ENCODE peak calls at places on chromosome 16, in four cellular contexts. Q is frontal cortex, B is EL, Y is esophagus squamous epithelium. T is an unnamed sample.

GRCh38 chr16:72990003-72990521 is 57.9 kb downstream of the ZFHX3 start:
- DNase-seq in Q (no peak), B (peak; percentile 92), Y (no peak), T (peak; percentile 73)

GRCh38 chr16:30655815-30656347 is 2.4 kb upstream of the FBRS start:
- DNase-seq in Q (no peak), B (no peak), Y (no peak), T (no peak)

GRCh38 chr16:49282690-49283375 is 1.2 kb upstream of the CBLN1 start:
- DNase-seq in Q (no peak), B (no peak), Y (no peak), T (no peak)

GRCh38 chr16:149024-149675 is 3.3 kb upstream of the HBZ start:
- DNase-seq in Q (no peak), B (peak; percentile 82), Y (no peak), T (no peak)

GRCh38 chr16:57091200-57091989 is 988 bp upstream of the CPNE2 start:
- DNase-seq in Q (peak; percentile 44), B (peak; percentile 73), Y (no peak), T (peak; percentile 19)

GRCh38 chr16:14193316-14193871 is 122.3 kb downstream of the MRTFB start:
- DNase-seq in Q (no peak), B (no peak), Y (no peak), T (no peak)

GRCh38 chr16:86566966-86567700 is 504 bp downstream of the FOXC2 start:
- DNase-seq in Q (no peak), B (peak; percentile 66), Y (no peak), T (no peak)

GRCh38 chr16:30997887-30998711 is 12.3 kb downstream of the STX1B start:
- DNase-seq in Q (no peak), B (peak; percentile 96), Y (no peak), T (no peak)

GRCh38 chr16:11402745-11403533 is 57.7 kb downstream of the RMI2 start:
- DNase-seq in Q (no peak), B (no peak), Y (no peak), T (no peak)

GRCh38 chr16:69424935-69425784 is 741 bp downstream of the CYB5B start:
- DNase-seq in Q (no peak), B (no peak), Y (no peak), T (no peak)

GRCh38 chr16:6558661-6559060 is 774.0 kb upstream of the RBFOX1 start:
- DNase-seq in Q (no peak), B (no peak), Y (no peak), T (no peak)

GRCh38 chr16:81635336-81635947 is 143.6 kb upstream of the PLCG2 start:
- DNase-seq in Q (no peak), B (no peak), Y (no peak), T (no peak)

GRCh38 chr16:10992797-10993196 is 48.4 kb downstream of the CLEC16A start:
- DNase-seq in Q (no peak), B (peak; percentile 91), Y (no peak), T (no peak)

GRCh38 chr16:3457434-3458252 is 14.2 kb downstream of the NAA60 start:
- DNase-seq in Q (peak; percentile 100), B (peak; percentile 87), Y (peak; percentile 33), T (peak; percentile 15)

GRCh38 chr16:87579691-87580090 is 22.6 kb upstream of the JPH3 start:
- DNase-seq in Q (no peak), B (no peak), Y (no peak), T (no peak)

GRCh38 chr16:85986931-85987749 is 88.2 kb downstream of the IRF8 start:
- DNase-seq in Q (no peak), B (no peak), Y (no peak), T (no peak)

GRCh38 chr16:81530296-81530721 is 85.7 kb downstream of the CMIP start:
- DNase-seq in Q (no peak), B (no peak), Y (no peak), T (no peak)

GRCh38 chr16:62664566-62664965 is 628.3 kb upstream of the CDH8 start:
- DNase-seq in Q (no peak), B (no peak), Y (no peak), T (no peak)

GRCh38 chr16:89094252-89094901 is 725 bp downstream of the ACSF3 start:
- DNase-seq in Q (no peak), B (peak; percentile 32), Y (no peak), T (no peak)

GRCh38 chr16:21257284-21257683 is 20.8 kb downstream of the CRYM start:
- DNase-seq in Q (no peak), B (no peak), Y (no peak), T (no peak)

GRCh38 chr16:67546761-67547422 is 15.4 kb upstream of the CTCF start:
- DNase-seq in Q (peak; percentile 66), B (peak; percentile 66), Y (no peak), T (no peak)

GRCh38 chr16:68126395-68126794 is 41.2 kb downstream of the NFATC3 start:
- DNase-seq in Q (no peak), B (no peak), Y (no peak), T (no peak)

GRCh38 chr16:81265658-81266451 is 27.4 kb downstream of the BCO1 start:
- DNase-seq in Q (no peak), B (no peak), Y (no peak), T (no peak)

GRCh38 chr16:2074071-2074470 is 26.3 kb downstream of the TSC2 start:
- DNase-seq in Q (no peak), B (no peak), Y (no peak), T (no peak)

GRCh38 chr16:2149630-2150417 is 1.4 kb downstream of the RAB26 start:
- DNase-seq in Q (no peak), B (peak; percentile 42), Y (no peak), T (no peak)

GRCh38 chr16:66058181-66058580 is 308.3 kb upstream of the CDH5 start:
- DNase-seq in Q (no peak), B (peak; percentile 37), Y (no peak), T (no peak)

GRCh38 chr16:1048442-1049112 is 24.0 kb upstream of the SSTR5 start:
- DNase-seq in Q (peak; percentile 85), B (peak; percentile 13), Y (no peak), T (no peak)

GRCh38 chr16:78324649-78325274 is 225.3 kb downstream of the WWOX start:
- DNase-seq in Q (no peak), B (no peak), Y (no peak), T (no peak)

GRCh38 chr16:321532-321931 is 31.0 kb downstream of the AXIN1 start:
- DNase-seq in Q (no peak), B (no peak), Y (no peak), T (no peak)

GRCh38 chr16:11205754-11206459 is 50.1 kb downstream of the SOCS1 start:
- DNase-seq in Q (no peak), B (peak; percentile 34), Y (no peak), T (no peak)

GRCh38 chr16:22887445-22887844 is 73.5 kb downstream of the HS3ST2 start:
- DNase-seq in Q (no peak), B (no peak), Y (no peak), T (no peak)

GRCh38 chr16:76583466-76583865 is 306.3 kb downstream of the CNTNAP4 start:
- DNase-seq in Q (no peak), B (no peak), Y (no peak), T (no peak)

GRCh38 chr16:59597269-59597668 is 863.2 kb upstream of the GOT2 start:
- DNase-seq in Q (no peak), B (peak; percentile 54), Y (no peak), T (no peak)

GRCh38 chr16:10729649-10730048 is 14.0 kb upstream of the NUBP1 start:
- DNase-seq in Q (no peak), B (peak; percentile 26), Y (no peak), T (no peak)

GRCh38 chr16:20260215-20261009 is 66.9 kb downstream of the GP2 start:
- DNase-seq in Q (no peak), B (no peak), Y (no peak), T (no peak)

GRCh38 chr16:48053346-48053745 is 102.4 kb downstream of the ABCC12 start:
- DNase-seq in Q (no peak), B (peak; percentile 89), Y (no peak), T (no peak)

GRCh38 chr16:64585367-64585766 is 536.5 kb downstream of the CDH11 start:
- DNase-seq in Q (no peak), B (no peak), Y (no peak), T (no peak)

GRCh38 chr16:85412911-85413520 is 200.1 kb upstream of the GSE1 start:
- DNase-seq in Q (no peak), B (no peak), Y (no peak), T (no peak)